ENCODE peak calls at places on chromosome 2, in five cellular contexts. N is IMR-90, G is AG09309, L is fibroblast of mammary gland, F is NCI-H2081 treated with DMSO at 0.1 percent for 48 hours. V is an unnamed sample.

GRCh38 chr2:203782262-203782976 is 76.0 kb downstream of the CD28 start:
- DNase-seq in N (peak; percentile 94), F (peak; percentile 8), G (peak; percentile 93), L (peak; percentile 99), V (no peak)

GRCh38 chr2:148907085-148907785 is 32.2 kb downstream of the KIF5C start:
- DNase-seq in N (no peak), G (no peak), F (no peak), L (no peak), V (no peak)

GRCh38 chr2:175600024-175600831 is 401.8 kb downstream of the LNPK start:
- DNase-seq in G (peak; percentile 85), F (peak; percentile 30), N (no peak), L (peak; percentile 71), V (no peak)

GRCh38 chr2:69581774-69582581 is 61.6 kb downstream of the AAK1 start:
- DNase-seq in N (peak; percentile 58), F (no peak), G (no peak), L (peak; percentile 49), V (no peak)

GRCh38 chr2:175684466-175684865 is 317.6 kb downstream of the LNPK start:
- DNase-seq in N (no peak), G (no peak), L (no peak), F (no peak), V (no peak)

GRCh38 chr2:176128172-176129012 is 1.1 kb upstream of the HOXD8 start:
- DNase-seq in G (no peak), N (no peak), F (no peak), L (peak; percentile 45), V (no peak)

GRCh38 chr2:241161646-241162281 is 11.5 kb downstream of the PPP1R7 start:
- DNase-seq in F (no peak), N (peak; percentile 87), G (peak; percentile 59), L (peak; percentile 98), V (no peak)

GRCh38 chr2:219344756-219345458 is 12.4 kb upstream of the RESP18 start:
- DNase-seq in L (no peak), G (no peak), N (peak; percentile 12), F (no peak), V (no peak)

GRCh38 chr2:113278073-113278811 is 479 bp downstream of the PAX8 start:
- DNase-seq in N (no peak), L (no peak), F (no peak), G (no peak), V (no peak)

GRCh38 chr2:29349316-29350030 is 234.3 kb downstream of the CLIP4 start:
- DNase-seq in F (no peak), N (no peak), G (no peak), L (no peak), V (no peak)

GRCh38 chr2:237336131-237336530 is 77.8 kb downstream of the COL6A3 start:
- DNase-seq in N (no peak), L (no peak), F (no peak), G (no peak), V (no peak)

GRCh38 chr2:112821682-112822081 is 14.9 kb downstream of the IL1B start:
- DNase-seq in F (no peak), G (no peak), N (no peak), L (no peak), V (no peak)

GRCh38 chr2:96427169-96427568 is 78.0 kb downstream of the NEURL3 start:
- DNase-seq in F (no peak), N (no peak), L (no peak), G (no peak), V (no peak)

GRCh38 chr2:106159867-106160785 is 34.0 kb downstream of the UXS1 start:
- DNase-seq in G (no peak), L (no peak), N (no peak), F (no peak), V (no peak)

GRCh38 chr2:227033471-227034148 is 130.4 kb downstream of the COL4A4 start:
- DNase-seq in G (peak; percentile 21), L (peak; percentile 41), N (peak; percentile 32), F (no peak), V (peak; percentile 23)

GRCh38 chr2:85015653-85016360 is 44.8 kb downstream of the KCMF1 start:
- DNase-seq in L (peak; percentile 34), N (no peak), F (no peak), G (no peak), V (no peak)

GRCh38 chr2:9806298-9806610 is 37.0 kb upstream of the TAF1B start:
- DNase-seq in N (no peak), L (no peak), G (no peak), F (no peak), V (no peak)

GRCh38 chr2:204544961-204545860 is at the start of gene PARD3B:
- DNase-seq in L (peak; percentile 40), G (no peak), N (peak; percentile 62), F (no peak), V (no peak)

GRCh38 chr2:167489307-167489706 is 601.0 kb downstream of the XIRP2 start:
- DNase-seq in G (no peak), N (no peak), L (no peak), F (no peak), V (no peak)

GRCh38 chr2:34656632-34657031 is 1057.5 kb upstream of the FAM98A start:
- DNase-seq in L (no peak), G (no peak), F (no peak), N (no peak), V (no peak)

GRCh38 chr2:48209214-48209885 is 303.1 kb upstream of the FBXO11 start:
- DNase-seq in G (no peak), L (peak; percentile 70), N (peak; percentile 52), F (no peak), V (no peak)

GRCh38 chr2:1612391-1613077 is 131.8 kb downstream of the PXDN start:
- DNase-seq in F (no peak), L (no peak), G (no peak), N (no peak), V (no peak)

GRCh38 chr2:3264010-3264744 is 113.4 kb downstream of the EIPR1 start:
- DNase-seq in L (no peak), G (no peak), F (no peak), N (no peak), V (no peak)

GRCh38 chr2:119422521-119422920 is 9.1 kb upstream of the TMEM37 start:
- DNase-seq in G (no peak), F (no peak), N (no peak), L (no peak), V (no peak)

GRCh38 chr2:26579025-26579722 is 62.0 kb downstream of the CIB4 start:
- DNase-seq in F (no peak), L (no peak), G (no peak), N (no peak), V (no peak)

GRCh38 chr2:219429958-219430586 is 4.6 kb upstream of the SPEG start:
- DNase-seq in N (no peak), G (no peak), L (no peak), F (no peak), V (no peak)

GRCh38 chr2:192298664-192299063 is 103.9 kb upstream of the TMEFF2 start:
- DNase-seq in N (no peak), L (no peak), F (no peak), G (no peak), V (no peak)

GRCh38 chr2:219633276-219634065 is 6.0 kb downstream of the SLC4A3 start:
- DNase-seq in N (no peak), G (no peak), F (no peak), L (no peak), V (no peak)

GRCh38 chr2:127185093-127185492 is 35.0 kb downstream of the CYP27C1 start:
- DNase-seq in G (no peak), F (no peak), N (no peak), L (no peak), V (no peak)

V was measured in GM18507.